ENCODE peak calls at places on chromosomes 7 and 10, in five cellular contexts. One of them, this sample, is unnamed.

GRCh38 chr10:22222236-22223190 is 4.7 kb upstream of the EBLN1 start:
- DNase-seq in RWPE2: no peak
- DNase-seq in IMR-90: no peak
- DNase-seq in gastrocnemius medialis: no peak
- DNase-seq in skeletal muscle cell: no peak
- DNase-seq in this sample: no peak

GRCh38 chr7:108196004-108196403 is 65.8 kb upstream of the LAMB4 start:
- DNase-seq in IMR-90: no peak
- DNase-seq in gastrocnemius medialis: no peak
- DNase-seq in RWPE2: no peak
- DNase-seq in skeletal muscle cell: peak
- DNase-seq in this sample: no peak

GRCh38 chr10:103555321-103555649 is 61.8 kb downstream of the NEURL1 start:
- DNase-seq in IMR-90: no peak
- DNase-seq in skeletal muscle cell: no peak
- DNase-seq in RWPE2: no peak
- DNase-seq in gastrocnemius medialis: no peak
- DNase-seq in this sample: no peak

GRCh38 chr10:22554481-22555182 is 159.7 kb downstream of the PIP4K2A start:
- DNase-seq in skeletal muscle cell: peak
- DNase-seq in IMR-90: peak
- DNase-seq in gastrocnemius medialis: peak
- DNase-seq in RWPE2: no peak
- DNase-seq in this sample: no peak

GRCh38 chr7:154699421-154699820 is 303.5 kb downstream of the PAXIP1 start:
- DNase-seq in skeletal muscle cell: no peak
- DNase-seq in IMR-90: no peak
- DNase-seq in gastrocnemius medialis: no peak
- DNase-seq in RWPE2: no peak
- DNase-seq in this sample: no peak

GRCh38 chr7:57370739-57371098 is 79.3 kb upstream of the ZNF716 start:
- DNase-seq in gastrocnemius medialis: no peak
- DNase-seq in RWPE2: no peak
- DNase-seq in skeletal muscle cell: no peak
- DNase-seq in IMR-90: no peak
- DNase-seq in this sample: no peak

GRCh38 chr10:10196701-10197100 is 821.0 kb upstream of the CELF2 start:
- DNase-seq in RWPE2: no peak
- DNase-seq in gastrocnemius medialis: no peak
- DNase-seq in skeletal muscle cell: no peak
- DNase-seq in IMR-90: no peak
- DNase-seq in this sample: no peak

GRCh38 chr10:7563368-7563767 is 103.4 kb downstream of the ITIH5 start:
- DNase-seq in gastrocnemius medialis: no peak
- DNase-seq in RWPE2: no peak
- DNase-seq in IMR-90: no peak
- DNase-seq in skeletal muscle cell: no peak
- DNase-seq in this sample: no peak

GRCh38 chr10:109978481-109978880 is 29.3 kb upstream of the ADD3 start:
- DNase-seq in RWPE2: no peak
- DNase-seq in gastrocnemius medialis: no peak
- DNase-seq in skeletal muscle cell: peak
- DNase-seq in IMR-90: peak
- DNase-seq in this sample: no peak

GRCh38 chr10:59587756-59588140 is 121.9 kb downstream of the SLC16A9 start:
- DNase-seq in skeletal muscle cell: no peak
- DNase-seq in gastrocnemius medialis: no peak
- DNase-seq in RWPE2: no peak
- DNase-seq in IMR-90: no peak
- DNase-seq in this sample: no peak

GRCh38 chr10:119447823-119448546 is 94.5 kb downstream of the RGS10 start:
- DNase-seq in RWPE2: no peak
- DNase-seq in skeletal muscle cell: no peak
- DNase-seq in gastrocnemius medialis: no peak
- DNase-seq in IMR-90: no peak
- DNase-seq in this sample: no peak

GRCh38 chr7:31007634-31008033 is 43.9 kb downstream of the GHRHR start:
- DNase-seq in skeletal muscle cell: no peak
- DNase-seq in IMR-90: no peak
- DNase-seq in RWPE2: no peak
- DNase-seq in gastrocnemius medialis: no peak
- DNase-seq in this sample: no peak

GRCh38 chr10:12181065-12181775 is 14.5 kb downstream of the NUDT5 start:
- DNase-seq in IMR-90: no peak
- DNase-seq in gastrocnemius medialis: no peak
- DNase-seq in skeletal muscle cell: no peak
- DNase-seq in RWPE2: no peak
- DNase-seq in this sample: no peak

GRCh38 chr7:18896343-18896975 is 221.0 kb downstream of the TWIST1 start:
- DNase-seq in IMR-90: peak
- DNase-seq in RWPE2: no peak
- DNase-seq in skeletal muscle cell: no peak
- DNase-seq in gastrocnemius medialis: no peak
- DNase-seq in this sample: no peak

GRCh38 chr7:37408241-37408884 is 40.3 kb downstream of the ELMO1 start:
- DNase-seq in gastrocnemius medialis: no peak
- DNase-seq in RWPE2: no peak
- DNase-seq in IMR-90: no peak
- DNase-seq in skeletal muscle cell: no peak
- DNase-seq in this sample: no peak

GRCh38 chr10:60283397-60283796 is 106.3 kb downstream of the ANK3 start:
- DNase-seq in RWPE2: no peak
- DNase-seq in gastrocnemius medialis: no peak
- DNase-seq in skeletal muscle cell: no peak
- DNase-seq in IMR-90: peak
- DNase-seq in this sample: no peak

GRCh38 chr10:43111921-43112607 is 26.2 kb upstream of the CSGALNACT2 start:
- DNase-seq in gastrocnemius medialis: no peak
- DNase-seq in RWPE2: no peak
- DNase-seq in IMR-90: no peak
- DNase-seq in skeletal muscle cell: no peak
- DNase-seq in this sample: no peak

GRCh38 chr10:104233817-104234216 is 1.7 kb upstream of the CFAP43 start:
- DNase-seq in RWPE2: no peak
- DNase-seq in gastrocnemius medialis: no peak
- DNase-seq in skeletal muscle cell: no peak
- DNase-seq in IMR-90: no peak
- DNase-seq in this sample: no peak

GRCh38 chr7:115060095-115060830 is 138.4 kb downstream of the MDFIC start:
- DNase-seq in skeletal muscle cell: no peak
- DNase-seq in gastrocnemius medialis: no peak
- DNase-seq in IMR-90: no peak
- DNase-seq in RWPE2: no peak
- DNase-seq in this sample: no peak

GRCh38 chr10:106401967-106402366 is 762.5 kb downstream of the SORCS1 start:
- DNase-seq in RWPE2: no peak
- DNase-seq in gastrocnemius medialis: no peak
- DNase-seq in IMR-90: no peak
- DNase-seq in skeletal muscle cell: no peak
- DNase-seq in this sample: no peak

GRCh38 chr10:44926771-44927751 is 15.9 kb downstream of the TMEM72 start:
- DNase-seq in gastrocnemius medialis: no peak
- DNase-seq in skeletal muscle cell: no peak
- DNase-seq in RWPE2: no peak
- DNase-seq in IMR-90: peak
- DNase-seq in this sample: no peak

GRCh38 chr7:95180-95862 is 97.0 kb upstream of the FAM20C start:
- DNase-seq in gastrocnemius medialis: no peak
- DNase-seq in skeletal muscle cell: peak
- DNase-seq in RWPE2: no peak
- DNase-seq in IMR-90: peak
- DNase-seq in this sample: no peak

GRCh38 chr10:127039435-127039834 is 134.2 kb downstream of the DOCK1 start:
- DNase-seq in IMR-90: no peak
- DNase-seq in RWPE2: no peak
- DNase-seq in skeletal muscle cell: no peak
- DNase-seq in gastrocnemius medialis: no peak
- DNase-seq in this sample: no peak

GRCh38 chr10:80205478-80206276 is at the start of gene ANXA11:
- DNase-seq in gastrocnemius medialis: peak
- DNase-seq in skeletal muscle cell: no peak
- DNase-seq in RWPE2: no peak
- DNase-seq in IMR-90: peak
- DNase-seq in this sample: no peak

GRCh38 chr10:5814110-5815107 is 1.2 kb upstream of the GDI2 start:
- DNase-seq in skeletal muscle cell: no peak
- DNase-seq in gastrocnemius medialis: no peak
- DNase-seq in IMR-90: peak
- DNase-seq in RWPE2: no peak
- DNase-seq in this sample: peak

GRCh38 chr10:26682926-26683325 is 14.6 kb upstream of the PDSS1 start:
- DNase-seq in IMR-90: no peak
- DNase-seq in skeletal muscle cell: no peak
- DNase-seq in gastrocnemius medialis: no peak
- DNase-seq in RWPE2: no peak
- DNase-seq in this sample: no peak

GRCh38 chr7:37943905-37944736 is 23.7 kb downstream of the EPDR1 start:
- DNase-seq in gastrocnemius medialis: no peak
- DNase-seq in IMR-90: no peak
- DNase-seq in skeletal muscle cell: no peak
- DNase-seq in RWPE2: no peak
- DNase-seq in this sample: no peak

GRCh38 chr10:46019541-46020343 is 10.7 kb downstream of the NCOA4 start:
- DNase-seq in gastrocnemius medialis: peak
- DNase-seq in RWPE2: no peak
- DNase-seq in skeletal muscle cell: no peak
- DNase-seq in IMR-90: no peak
- DNase-seq in this sample: no peak

GRCh38 chr7:132116369-132116768 is 459.9 kb downstream of the PLXNA4 start:
- DNase-seq in skeletal muscle cell: no peak
- DNase-seq in gastrocnemius medialis: no peak
- DNase-seq in IMR-90: peak
- DNase-seq in RWPE2: peak
- DNase-seq in this sample: no peak

GRCh38 chr10:44935201-44935960 is 24.2 kb upstream of the RASSF4 start:
- DNase-seq in gastrocnemius medialis: no peak
- DNase-seq in IMR-90: peak
- DNase-seq in RWPE2: no peak
- DNase-seq in skeletal muscle cell: peak
- DNase-seq in this sample: no peak

GRCh38 chr10:71696635-71697326 is 22.8 kb downstream of the C10orf105 start:
- DNase-seq in gastrocnemius medialis: peak
- DNase-seq in skeletal muscle cell: no peak
- DNase-seq in IMR-90: no peak
- DNase-seq in RWPE2: no peak
- DNase-seq in this sample: no peak
- H3K4me3 ChIP-seq in gastrocnemius medialis: no peak
- H3K4me3 ChIP-seq in skeletal muscle cell: no peak
- H3K4me3 ChIP-seq in IMR-90: no peak
- H3K4me3 ChIP-seq in RWPE2: no peak
- H3K4me3 ChIP-seq in this sample: no peak

GRCh38 chr7:6164491-6164890 is 107.9 kb downstream of the CYTH3 start:
- DNase-seq in skeletal muscle cell: no peak
- DNase-seq in gastrocnemius medialis: no peak
- DNase-seq in IMR-90: no peak
- DNase-seq in RWPE2: no peak
- DNase-seq in this sample: no peak
- H3K4me3 ChIP-seq in skeletal muscle cell: no peak
- H3K4me3 ChIP-seq in gastrocnemius medialis: no peak
- H3K4me3 ChIP-seq in IMR-90: no peak
- H3K4me3 ChIP-seq in RWPE2: no peak
- H3K4me3 ChIP-seq in this sample: no peak

GRCh38 chr10:71638087-71638576 is 81.4 kb downstream of the C10orf105 start:
- DNase-seq in IMR-90: no peak
- DNase-seq in gastrocnemius medialis: no peak
- DNase-seq in RWPE2: no peak
- DNase-seq in skeletal muscle cell: no peak
- DNase-seq in this sample: no peak
- H3K4me3 ChIP-seq in IMR-90: no peak
- H3K4me3 ChIP-seq in gastrocnemius medialis: no peak
- H3K4me3 ChIP-seq in RWPE2: no peak
- H3K4me3 ChIP-seq in skeletal muscle cell: no peak
- H3K4me3 ChIP-seq in this sample: no peak

GRCh38 chr7:71768470-71768869 is 636.5 kb downstream of the GALNT17 start:
- DNase-seq in RWPE2: no peak
- DNase-seq in skeletal muscle cell: no peak
- DNase-seq in IMR-90: no peak
- DNase-seq in gastrocnemius medialis: no peak
- DNase-seq in this sample: no peak
- H3K4me3 ChIP-seq in RWPE2: no peak
- H3K4me3 ChIP-seq in skeletal muscle cell: no peak
- H3K4me3 ChIP-seq in IMR-90: no peak
- H3K4me3 ChIP-seq in gastrocnemius medialis: no peak
- H3K4me3 ChIP-seq in this sample: no peak

DNA sequence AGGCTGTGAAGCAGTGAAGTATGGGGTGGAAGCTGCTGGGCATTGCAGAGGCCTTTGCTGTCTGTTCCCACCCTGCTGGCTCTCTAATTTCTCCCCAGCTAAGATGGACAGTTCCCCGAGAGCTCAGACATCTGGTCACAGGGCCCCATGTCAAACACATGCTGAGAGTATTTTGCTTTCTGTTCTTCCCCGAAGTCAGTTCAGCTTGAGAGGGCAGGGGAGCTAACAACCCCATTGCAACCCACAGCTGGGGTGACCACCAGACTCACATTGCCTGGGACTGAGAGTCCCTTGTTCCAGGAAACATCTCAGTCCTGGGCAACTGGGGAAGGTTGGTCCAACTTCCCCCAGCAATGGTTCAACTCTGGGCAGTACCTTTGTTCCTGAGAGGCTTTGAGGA is 52.8 kb downstream of the ABCA13 start:
- DNase-seq in IMR-90: no peak
- DNase-seq in skeletal muscle cell: no peak
- DNase-seq in gastrocnemius medialis: no peak
- DNase-seq in RWPE2: no peak
- DNase-seq in this sample: no peak
- H3K4me3 ChIP-seq in IMR-90: no peak
- H3K4me3 ChIP-seq in skeletal muscle cell: no peak
- H3K4me3 ChIP-seq in gastrocnemius medialis: no peak
- H3K4me3 ChIP-seq in RWPE2: no peak
- H3K4me3 ChIP-seq in this sample: no peak

DNA sequence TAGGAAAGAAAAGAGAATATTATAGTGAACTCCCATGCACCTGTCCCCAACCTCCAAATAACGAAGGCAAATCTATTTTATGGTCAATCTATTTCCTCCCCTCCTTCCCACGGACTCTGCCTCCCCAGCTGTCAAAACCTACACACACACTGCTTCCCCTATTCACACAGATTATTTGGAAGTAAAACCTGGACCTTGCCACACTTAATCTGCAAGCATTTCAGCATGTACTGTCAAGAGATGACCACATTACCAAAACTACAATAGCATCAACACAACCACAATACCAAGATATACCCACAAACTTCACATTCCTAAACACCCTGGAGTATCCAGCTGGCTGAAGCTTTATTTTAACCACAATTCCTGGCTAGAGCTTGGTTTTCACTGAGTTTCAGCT is 27.8 kb upstream of the KCNK18 start:
- DNase-seq in IMR-90: no peak
- DNase-seq in gastrocnemius medialis: no peak
- DNase-seq in RWPE2: no peak
- DNase-seq in skeletal muscle cell: no peak
- DNase-seq in this sample: no peak
- H3K4me3 ChIP-seq in IMR-90: no peak
- H3K4me3 ChIP-seq in gastrocnemius medialis: no peak
- H3K4me3 ChIP-seq in RWPE2: no peak
- H3K4me3 ChIP-seq in skeletal muscle cell: no peak
- H3K4me3 ChIP-seq in this sample: no peak

This sample was measured in HFF-Myc.